ENCODE peak calls at places on chromosomes 5 and 9, in four cellular contexts. One of them, this sample, is unnamed.

GRCh38 chr9:109910616-109911568 is 130.9 kb downstream of the PALM2AKAP2 start:
- DNase-seq in neural crest cell: no peak
- DNase-seq in head of caudate nucleus: no peak
- DNase-seq in Daoy: peak
- DNase-seq in this sample: no peak

GRCh38 chr5:41186143-41186542 is 27.2 kb downstream of the C6 start:
- DNase-seq in neural crest cell: no peak
- DNase-seq in head of caudate nucleus: no peak
- DNase-seq in Daoy: no peak
- DNase-seq in this sample: no peak

GRCh38 chr9:127172066-127172707 is 49.8 kb upstream of the ANGPTL2 start:
- DNase-seq in neural crest cell: no peak
- DNase-seq in head of caudate nucleus: no peak
- DNase-seq in Daoy: no peak
- DNase-seq in this sample: no peak

GRCh38 chr5:109690456-109691247 is 925 bp downstream of the MAN2A1 start:
- DNase-seq in neural crest cell: peak
- DNase-seq in head of caudate nucleus: peak
- DNase-seq in Daoy: peak
- DNase-seq in this sample: peak

GRCh38 chr9:96075757-96076156 is 200.3 kb downstream of the ERCC6L2 start:
- DNase-seq in neural crest cell: no peak
- DNase-seq in head of caudate nucleus: no peak
- DNase-seq in Daoy: no peak
- DNase-seq in this sample: no peak

GRCh38 chr5:58393716-58394115 is 66.2 kb downstream of the PLK2 start:
- DNase-seq in neural crest cell: no peak
- DNase-seq in head of caudate nucleus: no peak
- DNase-seq in Daoy: no peak
- DNase-seq in this sample: no peak

GRCh38 chr9:15856591-15856990 is 303.7 kb downstream of the CCDC171 start:
- DNase-seq in neural crest cell: no peak
- DNase-seq in head of caudate nucleus: no peak
- DNase-seq in Daoy: no peak
- DNase-seq in this sample: no peak

GRCh38 chr5:61652916-61653315 is 320.9 kb downstream of the ZSWIM6 start:
- DNase-seq in neural crest cell: no peak
- DNase-seq in head of caudate nucleus: no peak
- DNase-seq in Daoy: no peak
- DNase-seq in this sample: no peak

GRCh38 chr9:131361202-131361833 is 32.6 kb upstream of the PRRC2B start:
- DNase-seq in neural crest cell: no peak
- DNase-seq in head of caudate nucleus: no peak
- DNase-seq in Daoy: peak
- DNase-seq in this sample: no peak

GRCh38 chr9:70677336-70677735 is 262.9 kb upstream of the KLF9 start:
- DNase-seq in neural crest cell: no peak
- DNase-seq in head of caudate nucleus: no peak
- DNase-seq in Daoy: no peak
- DNase-seq in this sample: no peak

GRCh38 chr9:28598396-28598795 is 1025.1 kb upstream of the C9orf72 start:
- DNase-seq in neural crest cell: no peak
- DNase-seq in head of caudate nucleus: peak
- DNase-seq in Daoy: no peak
- DNase-seq in this sample: no peak

GRCh38 chr5:91433861-91434260 is 50.7 kb upstream of the ARRDC3 start:
- DNase-seq in neural crest cell: no peak
- DNase-seq in head of caudate nucleus: no peak
- DNase-seq in Daoy: no peak
- DNase-seq in this sample: no peak

GRCh38 chr5:109347252-109347888 is 62.4 kb downstream of the PJA2 start:
- DNase-seq in neural crest cell: no peak
- DNase-seq in head of caudate nucleus: peak
- DNase-seq in Daoy: no peak
- DNase-seq in this sample: no peak

GRCh38 chr9:107447834-107448233 is 41.7 kb downstream of the KLF4 start:
- DNase-seq in neural crest cell: no peak
- DNase-seq in head of caudate nucleus: no peak
- DNase-seq in Daoy: no peak
- DNase-seq in this sample: no peak

GRCh38 chr9:126500600-126501382 is 112.9 kb upstream of the LMX1B start:
- DNase-seq in neural crest cell: peak
- DNase-seq in head of caudate nucleus: peak
- DNase-seq in Daoy: peak
- DNase-seq in this sample: peak

GRCh38 chr9:96176901-96177718 is 124.9 kb downstream of the HSD17B3 start:
- DNase-seq in neural crest cell: no peak
- DNase-seq in head of caudate nucleus: peak
- DNase-seq in Daoy: no peak
- DNase-seq in this sample: no peak

GRCh38 chr9:112542893-112543292 is 56.3 kb downstream of the KIAA1958 start:
- DNase-seq in neural crest cell: no peak
- DNase-seq in head of caudate nucleus: no peak
- DNase-seq in Daoy: no peak
- DNase-seq in this sample: no peak

GRCh38 chr5:73917433-73917832 is 291.4 kb downstream of the ARHGEF28 start:
- DNase-seq in neural crest cell: no peak
- DNase-seq in head of caudate nucleus: no peak
- DNase-seq in Daoy: peak
- DNase-seq in this sample: no peak

GRCh38 chr5:144406463-144406862 is 235.8 kb downstream of the KCTD16 start:
- DNase-seq in neural crest cell: no peak
- DNase-seq in head of caudate nucleus: no peak
- DNase-seq in Daoy: no peak
- DNase-seq in this sample: no peak

GRCh38 chr5:39520232-39520572 is 95.4 kb upstream of the DAB2 start:
- DNase-seq in neural crest cell: no peak
- DNase-seq in head of caudate nucleus: no peak
- DNase-seq in Daoy: peak
- DNase-seq in this sample: no peak

GRCh38 chr5:158033076-158033475 is 174.1 kb upstream of the CLINT1 start:
- DNase-seq in neural crest cell: no peak
- DNase-seq in head of caudate nucleus: no peak
- DNase-seq in Daoy: no peak
- DNase-seq in this sample: no peak

GRCh38 chr9:130451509-130452388 is 7.0 kb downstream of the ASS1 start:
- DNase-seq in neural crest cell: no peak
- DNase-seq in head of caudate nucleus: peak
- DNase-seq in Daoy: peak
- DNase-seq in this sample: peak

GRCh38 chr9:14584571-14584970 is 108.7 kb downstream of the ZDHHC21 start:
- DNase-seq in neural crest cell: no peak
- DNase-seq in head of caudate nucleus: no peak
- DNase-seq in Daoy: no peak
- DNase-seq in this sample: no peak

This sample was measured in HAP-1.